ENCODE peak calls at places on chromosomes 13 and 19, in four cellular contexts. F, V, B and Z are unnamed samples.

GRCh38 chr13:36297259-36297599 is 385 bp downstream of the CCDC169 start:
- DNase-seq in B (no peak), V (no peak), F (peak; percentile 25), Z (peak; percentile 7)

GRCh38 chr19:17500447-17501198 is 10.8 kb upstream of the PGLS start:
- DNase-seq in V (no peak), B (no peak), F (no peak), Z (no peak)

GRCh38 chr13:94195715-94196114 is 283.8 kb downstream of the DCT start:
- DNase-seq in B (no peak), F (peak; percentile 96), V (no peak), Z (no peak)

GRCh38 chr13:80901111-80902014 is 560.4 kb upstream of the SPRY2 start:
- DNase-seq in V (no peak), B (no peak), F (no peak), Z (no peak)

GRCh38 chr19:17097593-17098126 is 22.1 kb downstream of the MYO9B start:
- DNase-seq in B (peak; percentile 59), F (peak; percentile 41), V (no peak), Z (no peak)

GRCh38 chr19:6235031-6235951 is 44.5 kb downstream of the MLLT1 start:
- DNase-seq in V (no peak), F (no peak), B (no peak), Z (no peak)

GRCh38 chr19:3131168-3131567 is 4.7 kb upstream of the GNA15 start:
- DNase-seq in F (no peak), B (no peak), V (no peak), Z (no peak)

GRCh38 chr13:99866781-99867180 is 104.8 kb downstream of the ZIC5 start:
- DNase-seq in V (no peak), F (no peak), B (no peak), Z (no peak)

GRCh38 chr19:50815443-50815842 is 8.1 kb downstream of the KLK1 start:
- DNase-seq in B (no peak), F (no peak), V (no peak), Z (no peak)

GRCh38 chr19:14515501-14516047 is 2.6 kb downstream of the DNAJB1 start:
- DNase-seq in V (no peak), F (peak; percentile 52), B (no peak), Z (no peak)

GRCh38 chr19:18057557-18057956 is 29.2 kb downstream of the IL12RB1 start:
- DNase-seq in F (no peak), V (no peak), B (no peak), Z (no peak)

GRCh38 chr19:3575260-3575741 is 2.6 kb downstream of the HMG20B start:
- DNase-seq in F (peak; percentile 16), V (no peak), B (no peak), Z (peak; percentile 83)

GRCh38 chr13:24168392-24168750 is 7.9 kb downstream of the SPATA13 start:
- DNase-seq in B (no peak), V (no peak), F (no peak), Z (no peak)

GRCh38 chr19:41193420-41194156 is 569 bp downstream of the CYP2S1 start:
- DNase-seq in B (no peak), V (no peak), F (no peak), Z (no peak)

GRCh38 chr13:24004971-24005370 is 107.7 kb upstream of the C1QTNF9B start:
- DNase-seq in V (no peak), F (no peak), B (no peak), Z (no peak)

DNA sequence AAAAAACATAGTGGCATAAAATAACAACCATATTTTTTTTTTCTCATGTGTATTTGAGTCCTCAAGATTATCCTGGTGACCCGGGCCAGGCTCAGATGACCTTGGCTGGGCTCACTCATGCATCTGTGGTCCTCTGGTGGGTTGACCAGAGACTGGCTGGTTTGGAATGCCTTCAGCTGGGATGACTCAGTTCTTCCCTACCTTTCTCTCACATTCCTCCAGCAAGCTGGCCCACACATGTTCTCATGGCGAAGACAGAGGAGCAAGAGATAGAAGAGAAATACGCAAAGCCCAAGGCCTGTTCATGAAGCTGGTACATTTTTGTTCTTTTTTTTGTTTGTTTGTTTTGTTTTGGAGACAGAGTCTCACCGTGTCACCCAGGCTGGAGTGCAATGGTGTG is 14.3 kb upstream of the ZNF541 start:
- DNase-seq in B (no peak), V (no peak), F (peak; percentile 51), Z (no peak)
- TF ChIP-seq ELK1 in B (no peak), V (no peak), F (no peak), Z (no peak)

GRCh38 chr13:49218493-49219051 is 1.6 kb upstream of the MLNR start:
- DNase-seq in F (peak; percentile 6), V (no peak), B (no peak), Z (no peak)

GRCh38 chr13:49217962-49218492 is 2.1 kb upstream of the MLNR start:
- DNase-seq in F (no peak), V (no peak), B (no peak), Z (no peak)

GRCh38 chr13:49213997-49214916 is 5.9 kb upstream of the MLNR start:
- DNase-seq in V (no peak), B (no peak), F (no peak), Z (no peak)

GRCh38 chr13:49214917-49215376 is 5.2 kb upstream of the MLNR start:
- DNase-seq in F (peak; percentile 6), B (no peak), V (no peak), Z (no peak)

GRCh38 chr13:49216334-49216733 is 3.8 kb upstream of the MLNR start:
- DNase-seq in B (no peak), F (no peak), V (no peak), Z (no peak)
- TF ChIP-seq ELK1 in B (no peak), F (no peak), V (no peak), Z (no peak)

GRCh38 chr19:43751466-43752220 is 3.1 kb downstream of the SMG9 start:
- DNase-seq in B (no peak), V (no peak), F (peak; percentile 74), Z (no peak)
- TF ChIP-seq ELK1 in B (no peak), V (no peak), F (no peak), Z (no peak)

GRCh38 chr19:12064266-12065099 is at the start of gene ZNF844:
- DNase-seq in F (peak; percentile 81), V (peak; percentile 48), B (peak; percentile 81), Z (no peak)

DNA sequence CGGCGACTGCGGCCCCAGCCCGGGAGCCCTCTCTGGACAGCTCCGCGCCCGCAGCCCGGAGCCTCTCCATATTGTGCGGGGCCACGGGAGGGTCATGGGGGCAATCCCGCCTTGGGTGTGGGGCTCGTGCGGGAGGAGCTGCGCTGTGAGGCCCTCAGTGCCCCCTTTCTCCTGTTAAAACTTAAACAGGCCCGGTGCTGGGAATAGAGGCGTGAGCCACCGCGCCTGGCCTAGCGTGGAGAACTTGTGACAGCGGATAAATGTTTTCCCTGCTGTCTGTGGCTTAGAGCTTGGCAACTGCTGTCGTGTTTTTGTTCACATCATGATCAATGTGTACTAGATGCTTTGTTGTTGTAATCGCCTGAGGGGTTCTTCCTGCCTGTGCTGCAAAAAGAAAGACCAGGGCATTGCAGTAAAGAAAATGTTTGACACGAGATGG is 588 bp downstream of the ZNF844 start:
- DNase-seq in B (no peak), V (no peak), F (peak; percentile 38), Z (no peak)
- TF ChIP-seq ELK1 in B (no peak), V (no peak), F (no peak), Z (no peak)

GRCh38 chr19:33755314-33756020 is 41.2 kb upstream of the KCTD15 start:
- DNase-seq in V (no peak), B (no peak), F (no peak), Z (no peak)
- TF ChIP-seq ELK1 in V (no peak), B (no peak), F (no peak), Z (no peak)

GRCh38 chr13:39767791-39768564 is 112.5 kb downstream of the COG6 start:
- DNase-seq in V (no peak), B (no peak), F (no peak), Z (no peak)

GRCh38 chr13:39766464-39767167 is 111.2 kb downstream of the COG6 start:
- DNase-seq in V (no peak), B (no peak), F (no peak), Z (no peak)

GRCh38 chr13:39768962-39769361 is 113.5 kb downstream of the COG6 start:
- DNase-seq in V (no peak), F (no peak), B (no peak), Z (no peak)

GRCh38 chr13:39773833-39774232 is 118.4 kb downstream of the COG6 start:
- DNase-seq in B (no peak), F (peak; percentile 71), V (no peak), Z (no peak)

DNA sequence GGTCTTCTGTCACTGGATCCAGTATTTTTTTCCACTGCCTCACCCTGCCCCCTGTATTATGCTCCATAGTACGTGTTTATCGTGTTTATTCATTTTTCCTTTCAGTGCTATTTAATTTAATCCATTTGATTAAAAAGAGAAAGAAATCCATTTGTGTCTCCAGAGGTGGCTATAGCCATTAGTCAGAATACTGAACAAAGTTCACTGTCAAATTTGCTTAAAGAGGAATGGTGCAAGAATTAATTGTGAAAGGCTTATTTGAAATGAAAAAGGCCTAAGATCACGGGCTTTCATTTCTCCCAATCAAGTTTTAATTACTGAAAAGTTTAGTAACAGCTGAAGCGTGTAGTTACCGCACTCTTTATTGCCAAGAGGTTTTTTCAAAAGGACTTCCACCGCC is 115.1 kb downstream of the COG6 start:
- DNase-seq in F (no peak), V (no peak), B (no peak), Z (no peak)
- TF ChIP-seq ELK1 in F (no peak), V (no peak), B (no peak), Z (no peak)

DNA sequence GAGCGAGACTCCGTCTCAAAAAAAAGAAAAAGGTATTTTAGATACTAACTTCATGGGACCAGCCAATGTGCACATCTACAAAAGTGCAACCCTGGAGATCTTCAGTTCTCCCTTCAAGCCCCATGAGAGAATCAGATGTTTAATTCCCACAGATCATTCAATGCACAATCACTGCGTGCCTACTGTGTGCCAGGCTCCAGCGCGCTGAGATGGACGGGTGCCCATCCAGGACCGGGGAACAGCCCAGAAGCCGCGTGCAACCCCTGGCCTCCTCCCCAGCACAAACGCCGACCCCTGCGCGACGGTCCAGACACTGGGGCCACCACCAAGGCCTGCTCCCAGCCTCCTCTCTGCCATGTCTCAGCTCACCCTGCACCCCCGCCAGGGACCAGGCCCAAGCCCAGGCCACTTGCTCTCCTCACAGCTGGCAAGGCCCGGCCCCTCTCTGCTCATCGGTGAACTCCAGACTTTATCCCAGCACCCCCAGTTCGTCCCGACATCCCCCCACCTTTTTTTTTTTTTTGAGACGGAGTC is 5.3 kb downstream of the BTBD2 start:
- DNase-seq in B (no peak), V (no peak), F (no peak), Z (no peak)
- TF ChIP-seq ELK1 in B (no peak), V (no peak), F (no peak), Z (no peak)

DNA sequence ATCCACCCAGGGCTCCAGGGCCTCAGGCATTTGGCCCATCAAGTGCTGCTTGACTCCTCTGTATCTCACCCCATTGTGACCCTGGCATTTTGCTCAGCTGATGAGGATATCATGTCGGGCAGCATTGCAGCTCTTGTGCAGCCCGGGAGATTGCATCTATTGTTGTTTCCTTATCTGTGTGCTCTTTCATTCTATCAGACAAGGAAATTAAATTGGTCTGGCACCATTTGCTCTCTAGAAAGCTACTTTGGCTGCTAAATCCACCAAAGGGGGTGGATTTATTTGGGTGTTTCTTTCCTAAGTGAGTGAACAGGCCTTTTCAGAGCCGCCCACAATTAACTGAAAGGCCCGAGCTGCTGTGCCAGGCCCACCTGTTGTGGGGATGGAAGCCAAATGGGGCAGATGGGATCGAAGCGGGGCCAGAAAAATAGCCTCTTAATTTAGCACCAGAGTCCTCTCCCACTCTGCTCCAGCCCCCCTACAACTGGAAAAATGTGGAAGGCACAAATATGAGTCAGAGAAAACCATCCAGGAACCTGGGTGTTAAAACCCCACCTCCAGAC is 99.4 kb downstream of the DNAJC15 start:
- DNase-seq in B (no peak), F (no peak), V (no peak), Z (no peak)
- TF ChIP-seq ELK1 in B (no peak), F (no peak), V (no peak), Z (no peak)

GRCh38 chr13:39530996-39531395 is 72.0 kb downstream of the LHFPL6 start:
- DNase-seq in F (peak; percentile 14), V (no peak), B (no peak), Z (no peak)
- TF ChIP-seq ELK1 in F (no peak), V (no peak), B (no peak), Z (no peak)